ENCODE peak calls at places on chromosome 20, in seven cellular contexts. One of them, this sample, is unnamed.

GRCh38 chr20:14830466-14830865 is 493.1 kb upstream of the FLRT3 start:
- DNase-seq in HCT116: no peak
- DNase-seq in A549: no peak
- DNase-seq in tibial nerve: no peak
- DNase-seq in Peyer's patch: no peak
- DNase-seq in heart left ventricle: no peak
- DNase-seq in testis: no peak
- DNase-seq in this sample: no peak

GRCh38 chr20:20019123-20019522 is 2.0 kb downstream of the NAA20 start:
- DNase-seq in testis: no peak
- DNase-seq in heart left ventricle: no peak
- DNase-seq in A549: no peak
- DNase-seq in HCT116: no peak
- DNase-seq in Peyer's patch: no peak
- DNase-seq in tibial nerve: no peak
- DNase-seq in this sample: no peak

GRCh38 chr20:10672579-10673127 is 1.1 kb downstream of the JAG1 start:
- DNase-seq in A549: no peak
- DNase-seq in heart left ventricle: peak; percentile 80
- DNase-seq in testis: peak; percentile 49
- DNase-seq in tibial nerve: no peak
- DNase-seq in HCT116: no peak
- DNase-seq in Peyer's patch: no peak
- DNase-seq in this sample: peak; percentile 82

GRCh38 chr20:10541668-10542411 is 106.7 kb downstream of the SLX4IP start:
- DNase-seq in A549: no peak
- DNase-seq in HCT116: no peak
- DNase-seq in testis: no peak
- DNase-seq in heart left ventricle: no peak
- DNase-seq in Peyer's patch: no peak
- DNase-seq in tibial nerve: no peak
- DNase-seq in this sample: no peak

GRCh38 chr20:9919271-9920014 is 80.6 kb upstream of the PAK5 start:
- DNase-seq in heart left ventricle: no peak
- DNase-seq in A549: no peak
- DNase-seq in testis: no peak
- DNase-seq in tibial nerve: no peak
- DNase-seq in Peyer's patch: no peak
- DNase-seq in HCT116: no peak
- DNase-seq in this sample: no peak

GRCh38 chr20:37390503-37390890 is 44.6 kb downstream of the SRC start:
- DNase-seq in Peyer's patch: no peak
- DNase-seq in tibial nerve: no peak
- DNase-seq in A549: no peak
- DNase-seq in heart left ventricle: peak; percentile 51
- DNase-seq in HCT116: no peak
- DNase-seq in testis: no peak
- DNase-seq in this sample: no peak

GRCh38 chr20:8223096-8223870 is 91.2 kb downstream of the PLCB1 start:
- DNase-seq in HCT116: no peak
- DNase-seq in heart left ventricle: no peak
- DNase-seq in Peyer's patch: no peak
- DNase-seq in A549: no peak
- DNase-seq in testis: no peak
- DNase-seq in tibial nerve: no peak
- DNase-seq in this sample: no peak

GRCh38 chr20:37681384-37681977 is 12.3 kb upstream of the CTNNBL1 start:
- DNase-seq in testis: no peak
- DNase-seq in tibial nerve: no peak
- DNase-seq in HCT116: no peak
- DNase-seq in Peyer's patch: no peak
- DNase-seq in heart left ventricle: no peak
- DNase-seq in A549: no peak
- DNase-seq in this sample: no peak

GRCh38 chr20:325043-325888 is at the start of gene SOX12:
- DNase-seq in Peyer's patch: peak; percentile 99
- DNase-seq in tibial nerve: peak; percentile 97
- DNase-seq in testis: peak; percentile 98
- DNase-seq in HCT116: peak; percentile 85
- DNase-seq in A549: peak; percentile 94
- DNase-seq in heart left ventricle: peak; percentile 99
- DNase-seq in this sample: peak; percentile 98

GRCh38 chr20:9015984-9016324 is 52.9 kb upstream of the PLCB4 start:
- DNase-seq in heart left ventricle: no peak
- DNase-seq in HCT116: no peak
- DNase-seq in A549: no peak
- DNase-seq in Peyer's patch: no peak
- DNase-seq in tibial nerve: no peak
- DNase-seq in testis: no peak
- DNase-seq in this sample: no peak

GRCh38 chr20:51506527-51507356 is 35.8 kb downstream of the NFATC2 start:
- DNase-seq in Peyer's patch: no peak
- DNase-seq in heart left ventricle: no peak
- DNase-seq in HCT116: no peak
- DNase-seq in testis: no peak
- DNase-seq in A549: no peak
- DNase-seq in tibial nerve: no peak
- DNase-seq in this sample: no peak
- TF ChIP-seq POLR2A in Peyer's patch: no peak
- TF ChIP-seq POLR2A in heart left ventricle: no peak
- TF ChIP-seq POLR2A in HCT116: no peak
- TF ChIP-seq POLR2A in testis: no peak
- TF ChIP-seq POLR2A in A549: no peak
- TF ChIP-seq POLR2A in tibial nerve: no peak
- TF ChIP-seq POLR2A in this sample: no peak

GRCh38 chr20:38833857-38834164 is 28.3 kb downstream of the PPP1R16B start:
- DNase-seq in heart left ventricle: no peak
- DNase-seq in HCT116: no peak
- DNase-seq in A549: no peak
- DNase-seq in Peyer's patch: peak; percentile 43
- DNase-seq in testis: no peak
- DNase-seq in tibial nerve: no peak
- DNase-seq in this sample: no peak

GRCh38 chr20:38834868-38835267 is 29.4 kb downstream of the PPP1R16B start:
- DNase-seq in testis: no peak
- DNase-seq in heart left ventricle: no peak
- DNase-seq in A549: no peak
- DNase-seq in tibial nerve: no peak
- DNase-seq in HCT116: no peak
- DNase-seq in Peyer's patch: no peak
- DNase-seq in this sample: no peak

GRCh38 chr20:38836991-38837390 is 31.5 kb downstream of the PPP1R16B start:
- DNase-seq in testis: no peak
- DNase-seq in A549: no peak
- DNase-seq in heart left ventricle: no peak
- DNase-seq in HCT116: no peak
- DNase-seq in tibial nerve: no peak
- DNase-seq in Peyer's patch: no peak
- DNase-seq in this sample: no peak

GRCh38 chr20:38833154-38833856 is 27.8 kb downstream of the PPP1R16B start:
- DNase-seq in heart left ventricle: no peak
- DNase-seq in HCT116: no peak
- DNase-seq in testis: no peak
- DNase-seq in Peyer's patch: no peak
- DNase-seq in tibial nerve: no peak
- DNase-seq in A549: no peak
- DNase-seq in this sample: no peak

DNA sequence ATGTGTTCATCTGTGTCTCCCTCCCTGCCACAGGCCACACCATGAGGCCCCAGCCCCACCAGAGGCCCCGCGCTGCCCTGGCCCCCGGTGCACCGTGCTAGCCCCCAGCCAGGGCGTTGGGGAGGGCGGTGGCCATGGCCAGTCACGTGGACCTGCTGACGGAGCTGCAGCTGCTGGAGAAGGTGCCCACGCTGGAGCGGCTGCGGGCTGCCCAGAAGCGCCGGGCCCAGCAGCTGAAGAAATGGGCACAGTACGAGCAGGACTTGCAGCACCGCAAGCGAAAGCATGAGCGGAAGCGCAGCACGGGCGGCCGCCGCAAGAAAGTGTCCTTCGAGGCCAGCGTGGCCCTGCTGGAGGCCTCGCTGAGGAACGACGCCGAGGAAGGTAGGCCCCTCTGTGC is 30.3 kb downstream of the PPP1R16B start:
- DNase-seq in HCT116: no peak
- DNase-seq in tibial nerve: no peak
- DNase-seq in testis: no peak
- DNase-seq in A549: no peak
- DNase-seq in Peyer's patch: no peak
- DNase-seq in heart left ventricle: no peak
- DNase-seq in this sample: no peak
- TF ChIP-seq POLR2A in HCT116: no peak
- TF ChIP-seq POLR2A in tibial nerve: no peak
- TF ChIP-seq POLR2A in testis: no peak
- TF ChIP-seq POLR2A in A549: no peak
- TF ChIP-seq POLR2A in Peyer's patch: no peak
- TF ChIP-seq POLR2A in heart left ventricle: no peak
- TF ChIP-seq POLR2A in this sample: no peak

GRCh38 chr20:22577515-22578220 is 6.7 kb downstream of the FOXA2 start:
- DNase-seq in Peyer's patch: no peak
- DNase-seq in tibial nerve: no peak
- DNase-seq in heart left ventricle: no peak
- DNase-seq in A549: no peak
- DNase-seq in testis: no peak
- DNase-seq in HCT116: no peak
- DNase-seq in this sample: no peak
- TF ChIP-seq POLR2A in Peyer's patch: no peak
- TF ChIP-seq POLR2A in tibial nerve: no peak
- TF ChIP-seq POLR2A in heart left ventricle: no peak
- TF ChIP-seq POLR2A in A549: no peak
- TF ChIP-seq POLR2A in testis: no peak
- TF ChIP-seq POLR2A in HCT116: no peak
- TF ChIP-seq POLR2A in this sample: no peak

DNA sequence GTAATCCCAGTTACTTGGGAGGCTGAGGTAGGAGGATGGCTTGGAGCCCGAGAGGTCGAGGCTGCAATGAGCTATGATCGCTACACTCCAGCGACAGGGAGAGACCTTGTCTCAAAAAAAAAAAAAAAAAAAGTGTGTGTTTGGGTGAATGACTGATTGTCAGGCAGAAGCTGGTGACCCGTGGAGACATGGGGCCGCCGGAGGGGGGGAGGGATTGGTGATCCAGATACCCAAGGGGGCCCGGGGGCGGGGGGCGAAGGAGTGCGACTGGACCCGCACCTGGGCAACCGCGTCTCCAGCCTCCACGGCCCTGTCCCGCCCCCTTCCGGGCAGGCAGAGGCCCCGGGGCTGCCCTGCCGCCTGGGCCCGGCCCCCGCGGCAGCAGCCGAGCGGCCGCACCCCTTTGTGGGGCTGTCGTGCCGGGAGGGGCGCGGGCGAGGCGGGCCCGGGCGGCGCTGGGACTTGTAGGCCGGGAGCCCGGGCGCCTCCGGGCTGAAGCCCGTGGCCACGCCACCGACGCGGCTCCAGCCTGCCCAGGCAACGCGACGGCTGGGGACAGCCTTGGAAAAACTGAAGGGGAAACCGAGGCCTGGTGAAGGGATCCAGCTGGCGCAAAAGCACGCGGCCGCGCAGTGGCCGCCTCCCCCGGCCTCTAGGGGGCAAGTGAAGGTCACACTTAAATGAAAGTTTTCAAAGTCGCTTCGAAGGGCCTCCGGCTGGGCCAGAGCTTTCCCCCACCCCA is 2.1 kb upstream of the RBM38 start:
- DNase-seq in A549: no peak
- DNase-seq in heart left ventricle: peak; percentile 89
- DNase-seq in HCT116: peak; percentile 26
- DNase-seq in Peyer's patch: peak; percentile 71
- DNase-seq in testis: peak; percentile 80
- DNase-seq in tibial nerve: peak; percentile 68
- DNase-seq in this sample: peak; percentile 84
- TF ChIP-seq POLR2A in A549: no peak
- TF ChIP-seq POLR2A in heart left ventricle: peak; percentile 67
- TF ChIP-seq POLR2A in HCT116: peak; percentile 21
- TF ChIP-seq POLR2A in Peyer's patch: peak; percentile 36
- TF ChIP-seq POLR2A in testis: no peak
- TF ChIP-seq POLR2A in tibial nerve: no peak
- TF ChIP-seq POLR2A in this sample: no peak

GRCh38 chr20:48674461-48674860 is 153.3 kb downstream of the PREX1 start:
- DNase-seq in HCT116: no peak
- DNase-seq in A549: no peak
- DNase-seq in heart left ventricle: no peak
- DNase-seq in testis: no peak
- DNase-seq in Peyer's patch: no peak
- DNase-seq in tibial nerve: no peak
- DNase-seq in this sample: no peak

GRCh38 chr20:48671141-48671540 is 156.7 kb downstream of the PREX1 start:
- DNase-seq in tibial nerve: no peak
- DNase-seq in heart left ventricle: no peak
- DNase-seq in testis: no peak
- DNase-seq in A549: no peak
- DNase-seq in HCT116: no peak
- DNase-seq in Peyer's patch: no peak
- DNase-seq in this sample: no peak

GRCh38 chr20:48669946-48670630 is 157.7 kb downstream of the PREX1 start:
- DNase-seq in Peyer's patch: no peak
- DNase-seq in tibial nerve: no peak
- DNase-seq in heart left ventricle: no peak
- DNase-seq in testis: no peak
- DNase-seq in HCT116: no peak
- DNase-seq in A549: no peak
- DNase-seq in this sample: no peak

GRCh38 chr20:48673485-48673884 is 154.3 kb downstream of the PREX1 start:
- DNase-seq in A549: no peak
- DNase-seq in Peyer's patch: no peak
- DNase-seq in testis: no peak
- DNase-seq in HCT116: no peak
- DNase-seq in heart left ventricle: no peak
- DNase-seq in tibial nerve: no peak
- DNase-seq in this sample: no peak

GRCh38 chr20:48672324-48672723 is 155.5 kb downstream of the PREX1 start:
- DNase-seq in A549: no peak
- DNase-seq in heart left ventricle: no peak
- DNase-seq in testis: no peak
- DNase-seq in Peyer's patch: no peak
- DNase-seq in tibial nerve: no peak
- DNase-seq in HCT116: no peak
- DNase-seq in this sample: no peak
- TF ChIP-seq POLR2A in A549: no peak
- TF ChIP-seq POLR2A in heart left ventricle: no peak
- TF ChIP-seq POLR2A in testis: no peak
- TF ChIP-seq POLR2A in Peyer's patch: no peak
- TF ChIP-seq POLR2A in tibial nerve: no peak
- TF ChIP-seq POLR2A in HCT116: no peak
- TF ChIP-seq POLR2A in this sample: no peak

This sample was measured in suprapubic skin.